ENCODE peak calls at places on chromosome 18, in six cellular contexts. Z is mucosa of descending colon, J is endodermal cell, I is Peyer's patch, R is WTC11, U is IMR-90. D is an unnamed sample.

GRCh38 chr18:32629990-32630389 is 142.8 kb downstream of the KLHL14 start:
- DNase-seq in Z (no peak), J (no peak), I (no peak), R (no peak), U (no peak), D (no peak)

GRCh38 chr18:74013955-74014354 is 133.7 kb downstream of the FBXO15 start:
- DNase-seq in Z (no peak), J (no peak), I (no peak), R (no peak), U (peak; percentile 57), D (peak; percentile 91)

GRCh38 chr18:7830468-7830867 is 263.4 kb downstream of the PTPRM start:
- DNase-seq in Z (no peak), J (no peak), I (no peak), R (no peak), U (no peak), D (peak; percentile 35)

GRCh38 chr18:69705987-69706386 is 241.7 kb downstream of the CD226 start:
- DNase-seq in Z (no peak), J (peak; percentile 70), I (no peak), R (no peak), U (no peak), D (no peak)

GRCh38 chr18:11991021-11991770 is 9.9 kb downstream of the IMPA2 start:
- DNase-seq in Z (no peak), J (no peak), I (no peak), R (no peak), U (no peak), D (no peak)

GRCh38 chr18:27249933-27250332 is 64.8 kb upstream of the CHST9 start:
- DNase-seq in Z (no peak), J (no peak), I (no peak), R (no peak), U (no peak), D (no peak)

GRCh38 chr18:50034029-50034428 is 160.9 kb downstream of the MYO5B start:
- DNase-seq in Z (no peak), J (no peak), I (no peak), R (no peak), U (no peak), D (no peak)

GRCh38 chr18:68330658-68331057 is 384.2 kb downstream of the TMX3 start:
- DNase-seq in Z (no peak), J (no peak), I (no peak), R (no peak), U (no peak), D (no peak)

GRCh38 chr18:3511980-3512379 is 62.0 kb downstream of the TGIF1 start:
- DNase-seq in Z (no peak), J (no peak), I (no peak), R (no peak), U (peak; percentile 68), D (peak; percentile 78)

GRCh38 chr18:37282386-37283037 is 283.1 kb downstream of the CELF4 start:
- DNase-seq in Z (no peak), J (peak; percentile 74), I (no peak), R (peak; percentile 36), U (no peak), D (no peak)

GRCh38 chr18:68623342-68623741 is 91.6 kb downstream of the TMX3 start:
- DNase-seq in Z (no peak), J (peak; percentile 83), I (no peak), R (peak; percentile 61), U (peak; percentile 84), D (peak; percentile 76)

GRCh38 chr18:22284581-22285230 is 115.3 kb downstream of the GATA6 start:
- DNase-seq in Z (no peak), J (no peak), I (no peak), R (no peak), U (no peak), D (no peak)

GRCh38 chr18:52636536-52636935 is 296.5 kb downstream of the DCC start:
- DNase-seq in Z (peak; percentile 20), J (peak; percentile 75), I (peak; percentile 58), R (peak; percentile 59), U (no peak), D (no peak)

GRCh38 chr18:68288408-68288807 is 426.5 kb downstream of the TMX3 start:
- DNase-seq in Z (no peak), J (no peak), I (no peak), R (no peak), U (no peak), D (no peak)

GRCh38 chr18:79862562-79862961 is 64.8 kb downstream of the KCNG2 start:
- DNase-seq in Z (no peak), J (no peak), I (no peak), R (no peak), U (no peak), D (no peak)

GRCh38 chr18:2337552-2338141 is 233.7 kb downstream of the METTL4 start:
- DNase-seq in Z (peak; percentile 33), J (peak; percentile 85), I (no peak), R (peak; percentile 66), U (peak; percentile 50), D (peak; percentile 57)

GRCh38 chr18:22613788-22614187 is 196.1 kb upstream of the CTAGE1 start:
- DNase-seq in Z (no peak), J (no peak), I (no peak), R (no peak), U (peak; percentile 44), D (no peak)

GRCh38 chr18:35060092-35060491 is 18.9 kb downstream of the MAPRE2 start:
- DNase-seq in Z (no peak), J (no peak), I (no peak), R (no peak), U (no peak), D (no peak)

GRCh38 chr18:77093584-77093983 is 39.0 kb downstream of the MBP start:
- DNase-seq in Z (no peak), J (no peak), I (no peak), R (no peak), U (no peak), D (no peak)

GRCh38 chr18:21141678-21142422 is 30.2 kb upstream of the ROCK1 start:
- DNase-seq in Z (no peak), J (no peak), I (no peak), R (no peak), U (peak; percentile 42), D (no peak)

GRCh38 chr18:41771971-41772370 is 183.1 kb upstream of the PIK3C3 start:
- DNase-seq in Z (no peak), J (no peak), I (no peak), R (no peak), U (peak; percentile 7), D (no peak)

GRCh38 chr18:51821610-51822009 is 518.4 kb upstream of the DCC start:
- DNase-seq in Z (no peak), J (no peak), I (no peak), R (no peak), U (no peak), D (no peak)

GRCh38 chr18:183769-184168 is 25.4 kb downstream of the USP14 start:
- DNase-seq in Z (no peak), J (no peak), I (no peak), R (no peak), U (no peak), D (peak; percentile 29)

GRCh38 chr18:76252880-76253279 is 242.2 kb downstream of the ZNF516 start:
- DNase-seq in Z (no peak), J (peak; percentile 71), I (no peak), R (peak; percentile 36), U (peak; percentile 6), D (peak; percentile 36)

GRCh38 chr18:62245699-62246098 is 58.6 kb downstream of the RELCH start:
- DNase-seq in Z (no peak), J (no peak), I (no peak), R (no peak), U (no peak), D (no peak)
- TF ChIP-seq CTCF in Z (no peak), J (peak; percentile 67), I (no peak), R (no peak), U (no peak), D (no peak)

GRCh38 chr18:9673296-9674251 is 34.5 kb upstream of the RAB31 start:
- DNase-seq in Z (peak; percentile 32), J (peak; percentile 69), I (peak; percentile 63), R (no peak), U (peak; percentile 58), D (peak; percentile 93)
- TF ChIP-seq CTCF in Z (no peak), J (peak; percentile 67), I (peak; percentile 12), R (no peak), U (peak; percentile 49), D (peak; percentile 21)

DNA sequence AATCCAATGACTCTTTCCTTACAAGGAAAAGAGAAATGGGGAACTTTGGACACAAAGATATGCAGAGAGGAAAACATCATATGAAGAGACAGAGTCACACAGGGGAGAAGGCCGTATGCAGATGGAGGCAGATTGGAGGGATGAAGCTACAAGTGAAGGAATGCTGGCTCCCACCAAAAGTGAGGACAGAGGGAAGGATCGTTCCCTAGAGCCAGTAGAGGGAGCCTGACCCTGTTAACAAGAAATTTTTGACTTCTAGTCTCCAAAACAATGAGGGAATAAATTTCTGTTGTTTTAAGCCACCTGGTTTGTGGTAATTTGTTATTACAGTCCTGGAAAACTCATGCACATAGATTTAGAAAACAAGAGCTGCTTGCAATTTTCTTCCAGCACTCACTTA is 169.3 kb downstream of the PMAIP1 start:
- DNase-seq in Z (no peak), J (no peak), I (no peak), R (no peak), U (no peak), D (no peak)
- TF ChIP-seq CTCF in Z (no peak), J (peak; percentile 51), I (no peak), R (no peak), U (no peak), D (no peak)

GRCh38 chr18:47755102-47755456 is 175.4 kb downstream of the SMAD2 start:
- DNase-seq in Z (no peak), J (no peak), I (no peak), R (no peak), U (no peak), D (no peak)

GRCh38 chr18:47752796-47753645 is 177.4 kb downstream of the SMAD2 start:
- DNase-seq in Z (no peak), J (no peak), I (no peak), R (no peak), U (no peak), D (no peak)

GRCh38 chr18:47754311-47755101 is 176.0 kb downstream of the SMAD2 start:
- DNase-seq in Z (peak; percentile 72), J (peak; percentile 98), I (peak; percentile 63), R (peak; percentile 94), U (no peak), D (peak; percentile 45)

GRCh38 chr18:47756364-47757016 is 174.0 kb downstream of the SMAD2 start:
- DNase-seq in Z (peak; percentile 72), J (peak; percentile 94), I (peak; percentile 74), R (peak; percentile 83), U (peak; percentile 33), D (peak; percentile 56)

DNA sequence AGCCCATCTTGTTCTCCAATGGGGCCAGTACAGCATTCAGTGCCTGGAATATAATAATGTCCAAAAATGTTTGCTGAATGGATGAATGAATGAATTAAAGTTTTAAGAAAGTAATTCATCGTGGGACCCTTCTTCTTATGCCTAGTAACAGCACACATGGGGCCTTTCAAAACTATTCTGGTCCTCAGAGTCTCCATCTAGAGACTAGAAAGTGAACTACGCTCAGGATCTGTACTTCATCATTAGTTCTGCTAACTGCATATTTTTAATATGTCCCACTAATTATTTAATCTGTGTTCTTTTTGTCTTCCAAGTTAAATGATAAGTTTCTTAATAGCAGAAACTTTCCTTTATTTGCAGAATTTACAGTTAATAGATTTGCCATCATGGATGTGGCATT is 172.5 kb downstream of the SMAD2 start:
- DNase-seq in Z (no peak), J (peak; percentile 28), I (no peak), R (no peak), U (no peak), D (no peak)
- TF ChIP-seq CTCF in Z (no peak), J (peak; percentile 72), I (peak; percentile 28), R (peak; percentile 44), U (peak; percentile 27), D (peak; percentile 42)

GRCh38 chr18:57906852-57907251 is 103.7 kb upstream of the ATP8B1 start:
- DNase-seq in Z (no peak), J (peak; percentile 61), I (no peak), R (peak; percentile 17), U (no peak), D (peak; percentile 80)
- TF ChIP-seq CTCF in Z (no peak), J (peak; percentile 66), I (no peak), R (no peak), U (no peak), D (no peak)

GRCh38 chr18:48913201-48913600 is 37.6 kb downstream of the SMAD7 start:
- DNase-seq in Z (peak; percentile 64), J (peak; percentile 64), I (peak; percentile 61), R (no peak), U (no peak), D (peak; percentile 56)
- TF ChIP-seq CTCF in Z (peak; percentile 11), J (peak; percentile 64), I (peak; percentile 46), R (no peak), U (no peak), D (no peak)